ENCODE peak calls at places on chromosomes 12 and 14, in six cellular contexts. H is A549, Q is upper lobe of left lung, O is HepG2, A is GM12878, W is K562. C is an unnamed sample.

GRCh38 chr14:24113379-24113800 is 1.2 kb upstream of the DCAF11 start:
- ATAC-seq in H (peak; percentile 24), Q (no peak), O (no peak), A (peak; percentile 5), W (peak; percentile 8), C (no peak)

GRCh38 chr14:20614038-20614840 is 23.1 kb upstream of the RNASE12 start:
- ATAC-seq in H (peak; percentile 54), Q (no peak), O (no peak), A (peak; percentile 7), W (peak; percentile 7), C (no peak)

GRCh38 chr14:25052385-25052784 is 2.4 kb upstream of the STXBP6 start:
- ATAC-seq in H (no peak), Q (no peak), O (no peak), A (no peak), W (no peak), C (no peak)

GRCh38 chr12:47689215-47689614 is 16.6 kb downstream of the RPAP3 start:
- ATAC-seq in H (no peak), Q (no peak), O (no peak), A (no peak), W (no peak), C (no peak)

GRCh38 chr14:57066887-57067513 is 201.7 kb downstream of the EXOC5 start:
- ATAC-seq in H (peak; percentile 97), Q (no peak), O (peak; percentile 95), A (peak; percentile 89), W (peak; percentile 95), C (no peak)

GRCh38 chr14:81147140-81147897 is 73.4 kb downstream of the GTF2A1 start:
- ATAC-seq in H (no peak), Q (no peak), O (no peak), A (peak; percentile 44), W (no peak), C (no peak)

GRCh38 chr14:53953002-53953827 is 3.4 kb downstream of the BMP4 start:
- ATAC-seq in H (peak; percentile 79), Q (peak; percentile 88), O (peak; percentile 71), A (peak; percentile 35), W (peak; percentile 65), C (peak; percentile 87)

GRCh38 chr12:93960521-93960920 is 187.9 kb upstream of the PLXNC1 start:
- ATAC-seq in H (no peak), Q (no peak), O (no peak), A (no peak), W (no peak), C (no peak)

GRCh38 chr14:20555845-20556244 is 5.0 kb downstream of the RNASE9 start:
- ATAC-seq in H (no peak), Q (no peak), O (no peak), A (no peak), W (no peak), C (no peak)

GRCh38 chr14:24605435-24606190 is 3.9 kb downstream of the GZMH start:
- ATAC-seq in H (peak; percentile 94), Q (peak; percentile 68), O (peak; percentile 93), A (peak; percentile 98), W (peak; percentile 92), C (no peak)

GRCh38 chr14:20657216-20658211 is 16.0 kb upstream of the OR6S1 start:
- ATAC-seq in H (peak; percentile 84), Q (no peak), O (peak; percentile 63), A (peak; percentile 72), W (peak; percentile 75), C (no peak)

GRCh38 chr14:95340201-95340697 is 20.5 kb upstream of the CLMN start:
- ATAC-seq in H (peak; percentile 77), Q (no peak), O (peak; percentile 48), A (no peak), W (no peak), C (no peak)

GRCh38 chr12:124550123-124551089 is 17.0 kb downstream of the NCOR2 start:
- ATAC-seq in H (no peak), Q (no peak), O (no peak), A (no peak), W (no peak), C (peak; percentile 25)

GRCh38 chr12:69466867-69467266 is 3.3 kb upstream of the FRS2 start:
- ATAC-seq in H (no peak), Q (no peak), O (no peak), A (no peak), W (no peak), C (no peak)

GRCh38 chr12:27299102-27299501 is 33.5 kb upstream of the BMAL2 start:
- ATAC-seq in H (no peak), Q (no peak), O (no peak), A (no peak), W (no peak), C (no peak)

GRCh38 chr12:26768611-26769603 is 64.1 kb downstream of the ITPR2 start:
- ATAC-seq in H (peak; percentile 87), Q (peak; percentile 83), O (peak; percentile 90), A (peak; percentile 75), W (no peak), C (no peak)

DNA sequence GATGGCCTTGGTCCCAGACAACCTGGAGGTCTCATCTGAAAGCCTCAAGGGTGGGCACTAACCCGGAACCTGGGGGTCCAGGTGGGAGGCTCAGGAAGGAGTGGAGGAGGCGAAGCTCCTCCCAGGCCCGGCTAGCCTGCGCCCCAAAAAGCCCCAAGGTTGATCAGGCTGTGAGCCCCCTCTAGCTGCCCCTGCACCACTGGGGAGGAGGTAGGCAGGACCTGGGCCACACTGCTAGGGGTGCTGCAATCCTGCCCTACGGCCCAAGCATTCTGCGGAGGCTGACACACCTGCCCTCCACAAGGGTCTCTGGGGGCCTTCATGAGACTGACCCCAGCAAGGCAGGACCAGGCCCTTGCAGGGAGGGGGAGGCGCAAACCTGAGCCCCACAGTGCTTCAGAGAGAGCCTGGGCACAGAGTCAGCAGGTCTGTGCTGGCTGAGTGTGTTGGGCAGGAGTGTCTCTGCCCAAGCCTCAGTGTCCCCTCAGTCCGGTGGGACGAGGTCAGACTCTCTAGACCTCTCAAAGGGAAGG is 51.9 kb downstream of the CCDC85C start:
- ATAC-seq in H (no peak), Q (no peak), O (no peak), A (no peak), W (no peak), C (no peak)
- H3K4me1 ChIP-seq in H (peaks cover 40% of the 10 kb centered on the region), Q (peaks cover 11% of the 10 kb centered on the region), O (peaks cover 82% of the 10 kb centered on the region), A (peaks cover 2% of the 10 kb centered on the region), W (peaks cover 15% of the 10 kb centered on the region), C (peaks cover 89% of the 10 kb centered on the region)

DNA sequence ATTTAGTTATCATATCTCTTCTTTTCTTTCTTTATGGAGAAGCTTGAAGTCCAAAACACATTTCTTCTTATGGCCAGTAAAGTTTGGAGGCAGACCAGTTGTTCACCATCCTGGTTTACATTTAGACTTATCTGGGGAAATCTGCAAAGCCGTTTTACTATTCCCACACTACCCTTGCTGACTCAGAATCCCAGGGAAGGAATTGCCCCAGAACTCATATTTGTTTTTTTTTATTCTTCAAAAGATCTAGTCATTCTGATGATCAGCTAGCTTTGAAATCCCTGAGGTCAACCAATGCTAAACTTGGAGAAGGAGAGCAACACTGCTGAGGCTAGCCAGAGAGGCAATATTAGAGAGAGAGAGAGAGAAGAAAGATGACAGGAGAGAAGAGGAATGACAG is 12.3 kb upstream of the LMO3 start:
- ATAC-seq in H (no peak), Q (no peak), O (no peak), A (no peak), W (no peak), C (no peak)
- TF ChIP-seq EP300 in H (no peak), Q (no peak), O (no peak), A (no peak), W (no peak), C (no peak)

DNA sequence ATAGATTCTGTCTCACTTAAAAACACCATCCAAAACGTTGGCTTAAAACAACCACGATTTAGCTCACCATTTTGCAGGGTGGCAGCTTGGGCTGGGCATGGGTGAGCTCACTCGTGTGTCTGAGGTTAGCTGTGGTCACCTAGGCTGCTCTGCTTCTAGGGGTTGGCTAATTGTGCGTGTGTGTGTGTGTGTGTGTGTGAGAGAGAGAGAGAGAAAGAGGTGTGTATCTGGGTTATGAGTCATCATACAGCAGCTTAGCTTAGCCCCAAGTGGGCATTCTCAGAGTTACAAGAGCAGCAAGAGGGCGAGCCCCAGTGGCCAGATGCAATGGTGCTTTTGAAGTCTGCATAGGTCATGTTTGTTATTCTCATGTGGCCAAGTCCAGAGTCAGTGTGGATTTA is 6.0 kb downstream of the FBXW8 start:
- ATAC-seq in H (peak; percentile 94), Q (peak; percentile 89), O (peak; percentile 98), A (peak; percentile 98), W (peak; percentile 80), C (no peak)
- H3K4me3 ChIP-seq in H (no peak overlapping the region), Q (no peak overlapping the region), O (no peak overlapping the region), A (no peak overlapping the region), W (no peak overlapping the region), C (no peak overlapping the region)

GRCh38 chr14:23093993-23094665 is 807 bp downstream of the ACIN1 start:
- ATAC-seq in H (no peak), Q (no peak), O (peak; percentile 65), A (no peak), W (no peak), C (no peak)

GRCh38 chr14:23095196-23096108 is at the start of gene C14orf119:
- ATAC-seq in H (peak; percentile 93), Q (peak; percentile 99), O (peak; percentile 92), A (peak; percentile 93), W (peak; percentile 91), C (peak; percentile 96)

GRCh38 chr14:23093104-23093503 is 1.8 kb downstream of the ACIN1 start:
- ATAC-seq in H (no peak), Q (no peak), O (no peak), A (no peak), W (no peak), C (no peak)

GRCh38 chr14:23093526-23093925 is 1.4 kb downstream of the ACIN1 start:
- ATAC-seq in H (no peak), Q (no peak), O (no peak), A (no peak), W (no peak), C (no peak)

GRCh38 chr14:23094666-23095195 is at the start of gene ACIN1:
- ATAC-seq in H (peak; percentile 75), Q (peak; percentile 74), O (peak; percentile 75), A (peak; percentile 75), W (peak; percentile 78), C (peak; percentile 72)
- H3K4me1 ChIP-seq in H (peaks cover 23% of the 10 kb centered on the region), Q (peaks cover 37% of the 10 kb centered on the region), O (peaks cover 37% of the 10 kb centered on the region), A (peaks cover 3% of the 10 kb centered on the region), W (peaks cover 8% of the 10 kb centered on the region), C (peaks cover 14% of the 10 kb centered on the region)

DNA sequence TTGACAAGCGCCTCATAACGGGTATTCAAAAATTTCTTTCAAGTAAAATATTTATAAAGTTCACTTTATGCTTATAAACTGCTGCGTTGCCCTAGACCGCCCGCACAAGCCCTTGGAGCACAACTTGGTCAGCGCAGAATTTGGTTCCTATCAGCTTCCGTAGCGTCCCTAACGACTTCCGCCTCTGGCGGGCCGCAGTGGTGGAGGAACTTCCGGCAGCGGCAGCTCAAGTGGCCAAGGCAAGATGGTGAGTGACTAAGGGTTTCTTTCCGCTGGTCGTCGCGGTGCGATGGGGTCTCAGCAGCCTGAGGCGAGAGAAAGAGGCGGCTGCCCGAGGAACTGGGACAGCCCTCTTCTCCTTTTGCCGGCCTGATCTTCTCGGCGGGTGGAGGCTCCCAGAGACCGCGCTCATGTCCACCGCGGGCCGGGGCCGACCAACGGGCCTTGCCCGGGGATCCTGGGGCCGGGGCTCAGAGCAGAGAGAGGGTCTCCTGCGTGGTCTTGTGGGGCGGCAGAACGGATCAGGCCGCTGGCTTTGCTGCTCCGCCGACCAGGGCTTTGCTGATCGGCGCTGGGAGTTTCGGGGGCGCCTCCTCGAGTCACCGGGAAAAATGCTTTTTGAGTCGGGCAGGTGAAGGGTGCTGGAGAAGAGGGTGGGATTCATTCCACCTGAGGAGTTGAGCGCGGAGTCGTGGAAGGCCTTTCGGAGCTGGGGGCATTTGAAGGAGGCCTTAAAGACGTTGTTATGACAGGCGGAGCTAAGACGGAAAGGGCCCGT is at the start of gene PSMC1:
- ATAC-seq in H (peak; percentile 98), Q (peak; percentile 95), O (peak; percentile 98), A (peak; percentile 99), W (peak; percentile 97), C (peak; percentile 98)
- TF ChIP-seq EP300 in H (no peak), Q (no peak), O (no peak), A (no peak), W (peak; percentile 58), C (no peak)

C was measured in gastroesophageal sphincter.